ENCODE peak calls at places on chromosomes 2 and 18, in eight cellular contexts. One of them, this sample, is unnamed.

GRCh38 chr2:200975672-200976071 is 12.2 kb upstream of the ORC2 start:
- DNase-seq in GM20000: no peak
- DNase-seq in anterior cingulate cortex: no peak
- DNase-seq in smooth muscle cell of the brain vasculature: no peak
- DNase-seq in NCI-H2081: no peak
- DNase-seq in T-helper 17 cell: no peak
- DNase-seq in COR-L47: no peak
- DNase-seq in stimulated activated CD4-positive, alpha-beta T cell treated with anti-CD3 and anti-CD28 coated beads, Interleukin-12 subunit alpha, Interleukin-12 subunit beta, amount 100 ng/mL, for 4 hours: no peak
- DNase-seq in this sample: no peak

GRCh38 chr18:45726603-45727002 is 2.6 kb downstream of the SLC14A1 start:
- DNase-seq in smooth muscle cell of the brain vasculature: no peak
- DNase-seq in COR-L47: no peak
- DNase-seq in T-helper 17 cell: no peak
- DNase-seq in stimulated activated CD4-positive, alpha-beta T cell treated with anti-CD3 and anti-CD28 coated beads, Interleukin-12 subunit alpha, Interleukin-12 subunit beta, amount 100 ng/mL, for 4 hours: no peak
- DNase-seq in NCI-H2081: no peak
- DNase-seq in GM20000: no peak
- DNase-seq in anterior cingulate cortex: no peak
- DNase-seq in this sample: no peak

GRCh38 chr2:45793998-45794720 is 142.7 kb downstream of the PRKCE start:
- DNase-seq in T-helper 17 cell: no peak
- DNase-seq in smooth muscle cell of the brain vasculature: no peak
- DNase-seq in COR-L47: no peak
- DNase-seq in GM20000: no peak
- DNase-seq in anterior cingulate cortex: no peak
- DNase-seq in NCI-H2081: no peak
- DNase-seq in stimulated activated CD4-positive, alpha-beta T cell treated with anti-CD3 and anti-CD28 coated beads, Interleukin-12 subunit alpha, Interleukin-12 subunit beta, amount 100 ng/mL, for 4 hours: no peak
- DNase-seq in this sample: no peak

GRCh38 chr2:43798300-43798699 is 24.5 kb downstream of the DYNC2LI1 start:
- DNase-seq in anterior cingulate cortex: no peak
- DNase-seq in T-helper 17 cell: no peak
- DNase-seq in stimulated activated CD4-positive, alpha-beta T cell treated with anti-CD3 and anti-CD28 coated beads, Interleukin-12 subunit alpha, Interleukin-12 subunit beta, amount 100 ng/mL, for 4 hours: no peak
- DNase-seq in COR-L47: no peak
- DNase-seq in smooth muscle cell of the brain vasculature: no peak
- DNase-seq in GM20000: no peak
- DNase-seq in NCI-H2081: no peak
- DNase-seq in this sample: no peak

GRCh38 chr18:21463718-21464117 is 136.8 kb downstream of the ESCO1 start:
- DNase-seq in GM20000: no peak
- DNase-seq in NCI-H2081: no peak
- DNase-seq in stimulated activated CD4-positive, alpha-beta T cell treated with anti-CD3 and anti-CD28 coated beads, Interleukin-12 subunit alpha, Interleukin-12 subunit beta, amount 100 ng/mL, for 4 hours: no peak
- DNase-seq in smooth muscle cell of the brain vasculature: no peak
- DNase-seq in T-helper 17 cell: no peak
- DNase-seq in anterior cingulate cortex: no peak
- DNase-seq in COR-L47: no peak
- DNase-seq in this sample: no peak

GRCh38 chr2:236133410-236134012 is 34.7 kb downstream of the GBX2 start:
- DNase-seq in COR-L47: no peak
- DNase-seq in anterior cingulate cortex: no peak
- DNase-seq in T-helper 17 cell: no peak
- DNase-seq in NCI-H2081: no peak
- DNase-seq in stimulated activated CD4-positive, alpha-beta T cell treated with anti-CD3 and anti-CD28 coated beads, Interleukin-12 subunit alpha, Interleukin-12 subunit beta, amount 100 ng/mL, for 4 hours: no peak
- DNase-seq in smooth muscle cell of the brain vasculature: no peak
- DNase-seq in GM20000: no peak
- DNase-seq in this sample: no peak

GRCh38 chr2:8841962-8842361 is 4.5 kb upstream of the KIDINS220 start:
- DNase-seq in COR-L47: no peak
- DNase-seq in smooth muscle cell of the brain vasculature: no peak
- DNase-seq in GM20000: no peak
- DNase-seq in stimulated activated CD4-positive, alpha-beta T cell treated with anti-CD3 and anti-CD28 coated beads, Interleukin-12 subunit alpha, Interleukin-12 subunit beta, amount 100 ng/mL, for 4 hours: no peak
- DNase-seq in NCI-H2081: no peak
- DNase-seq in T-helper 17 cell: no peak
- DNase-seq in anterior cingulate cortex: no peak
- DNase-seq in this sample: no peak

GRCh38 chr18:35998967-35999366 is 26.5 kb downstream of the RMP24 start:
- DNase-seq in anterior cingulate cortex: no peak
- DNase-seq in COR-L47: peak; percentile 9
- DNase-seq in smooth muscle cell of the brain vasculature: no peak
- DNase-seq in NCI-H2081: no peak
- DNase-seq in GM20000: no peak
- DNase-seq in stimulated activated CD4-positive, alpha-beta T cell treated with anti-CD3 and anti-CD28 coated beads, Interleukin-12 subunit alpha, Interleukin-12 subunit beta, amount 100 ng/mL, for 4 hours: no peak
- DNase-seq in T-helper 17 cell: no peak
- DNase-seq in this sample: no peak

GRCh38 chr2:70962211-70962884 is 16.1 kb upstream of the ANKRD53 start:
- DNase-seq in stimulated activated CD4-positive, alpha-beta T cell treated with anti-CD3 and anti-CD28 coated beads, Interleukin-12 subunit alpha, Interleukin-12 subunit beta, amount 100 ng/mL, for 4 hours: no peak
- DNase-seq in COR-L47: no peak
- DNase-seq in T-helper 17 cell: no peak
- DNase-seq in NCI-H2081: no peak
- DNase-seq in anterior cingulate cortex: no peak
- DNase-seq in smooth muscle cell of the brain vasculature: no peak
- DNase-seq in GM20000: no peak
- DNase-seq in this sample: peak; percentile 34

GRCh38 chr2:16028644-16029043 is 88.3 kb downstream of the MYCN start:
- DNase-seq in smooth muscle cell of the brain vasculature: no peak
- DNase-seq in T-helper 17 cell: no peak
- DNase-seq in stimulated activated CD4-positive, alpha-beta T cell treated with anti-CD3 and anti-CD28 coated beads, Interleukin-12 subunit alpha, Interleukin-12 subunit beta, amount 100 ng/mL, for 4 hours: no peak
- DNase-seq in NCI-H2081: no peak
- DNase-seq in anterior cingulate cortex: no peak
- DNase-seq in GM20000: no peak
- DNase-seq in COR-L47: no peak
- DNase-seq in this sample: no peak

GRCh38 chr2:224324604-224325003 is 77.3 kb downstream of the FAM124B start:
- DNase-seq in NCI-H2081: no peak
- DNase-seq in stimulated activated CD4-positive, alpha-beta T cell treated with anti-CD3 and anti-CD28 coated beads, Interleukin-12 subunit alpha, Interleukin-12 subunit beta, amount 100 ng/mL, for 4 hours: no peak
- DNase-seq in COR-L47: no peak
- DNase-seq in smooth muscle cell of the brain vasculature: no peak
- DNase-seq in GM20000: no peak
- DNase-seq in T-helper 17 cell: no peak
- DNase-seq in anterior cingulate cortex: no peak
- DNase-seq in this sample: no peak

GRCh38 chr18:45617284-45617683 is 2.0 kb downstream of the SLC14A2 start:
- DNase-seq in T-helper 17 cell: no peak
- DNase-seq in GM20000: no peak
- DNase-seq in anterior cingulate cortex: no peak
- DNase-seq in NCI-H2081: no peak
- DNase-seq in COR-L47: no peak
- DNase-seq in smooth muscle cell of the brain vasculature: no peak
- DNase-seq in stimulated activated CD4-positive, alpha-beta T cell treated with anti-CD3 and anti-CD28 coated beads, Interleukin-12 subunit alpha, Interleukin-12 subunit beta, amount 100 ng/mL, for 4 hours: no peak
- DNase-seq in this sample: peak; percentile 81

GRCh38 chr2:36485521-36485920 is 112.4 kb downstream of the FEZ2 start:
- DNase-seq in NCI-H2081: no peak
- DNase-seq in COR-L47: no peak
- DNase-seq in GM20000: no peak
- DNase-seq in stimulated activated CD4-positive, alpha-beta T cell treated with anti-CD3 and anti-CD28 coated beads, Interleukin-12 subunit alpha, Interleukin-12 subunit beta, amount 100 ng/mL, for 4 hours: no peak
- DNase-seq in anterior cingulate cortex: no peak
- DNase-seq in T-helper 17 cell: no peak
- DNase-seq in smooth muscle cell of the brain vasculature: no peak
- DNase-seq in this sample: no peak

GRCh38 chr2:205612661-205613060 is 69.6 kb upstream of the NRP2 start:
- DNase-seq in smooth muscle cell of the brain vasculature: no peak
- DNase-seq in anterior cingulate cortex: no peak
- DNase-seq in NCI-H2081: no peak
- DNase-seq in T-helper 17 cell: no peak
- DNase-seq in stimulated activated CD4-positive, alpha-beta T cell treated with anti-CD3 and anti-CD28 coated beads, Interleukin-12 subunit alpha, Interleukin-12 subunit beta, amount 100 ng/mL, for 4 hours: peak; percentile 21
- DNase-seq in GM20000: no peak
- DNase-seq in COR-L47: no peak
- DNase-seq in this sample: no peak

GRCh38 chr2:178863856-178864620 is 56.8 kb upstream of the TTN start:
- DNase-seq in T-helper 17 cell: no peak
- DNase-seq in stimulated activated CD4-positive, alpha-beta T cell treated with anti-CD3 and anti-CD28 coated beads, Interleukin-12 subunit alpha, Interleukin-12 subunit beta, amount 100 ng/mL, for 4 hours: no peak
- DNase-seq in NCI-H2081: peak; percentile 62
- DNase-seq in COR-L47: no peak
- DNase-seq in GM20000: no peak
- DNase-seq in smooth muscle cell of the brain vasculature: no peak
- DNase-seq in anterior cingulate cortex: no peak
- DNase-seq in this sample: no peak

GRCh38 chr18:73848656-73849055 is 299.0 kb downstream of the FBXO15 start:
- DNase-seq in COR-L47: no peak
- DNase-seq in GM20000: no peak
- DNase-seq in anterior cingulate cortex: no peak
- DNase-seq in stimulated activated CD4-positive, alpha-beta T cell treated with anti-CD3 and anti-CD28 coated beads, Interleukin-12 subunit alpha, Interleukin-12 subunit beta, amount 100 ng/mL, for 4 hours: no peak
- DNase-seq in smooth muscle cell of the brain vasculature: peak; percentile 51
- DNase-seq in NCI-H2081: no peak
- DNase-seq in T-helper 17 cell: no peak
- DNase-seq in this sample: no peak

This sample was measured in sciatic nerve.